ENCODE peak calls at places on chromosomes 7 and 10, in five cellular contexts. S, A, P, U and Z are unnamed samples.

GRCh38 chr7:20624666-20625385 is 9.4 kb downstream of the ABCB5 start:
- DNase-seq in S (no peak), A (no peak), U (no peak), P (no peak), Z (peak)

GRCh38 chr10:131312261-131312801 is 810 bp upstream of the TCERG1L start:
- DNase-seq in S (no peak), U (no peak), A (peak), P (no peak), Z (no peak)

GRCh38 chr7:23691320-23691719 is 11.3 kb downstream of the FAM221A start:
- DNase-seq in U (no peak), S (peak), P (no peak), A (no peak), Z (no peak)

GRCh38 chr7:30894866-30895408 is 16.7 kb upstream of the AQP1 start:
- DNase-seq in U (no peak), A (peak), S (peak), P (no peak), Z (no peak)

GRCh38 chr7:50730459-50731400 is 52.0 kb downstream of the GRB10 start:
- DNase-seq in U (no peak), P (no peak), A (no peak), S (peak), Z (no peak)

GRCh38 chr7:98755138-98755898 is 114.5 kb downstream of the TMEM130 start:
- DNase-seq in U (peak), A (no peak), S (no peak), P (no peak), Z (no peak)

GRCh38 chr7:30799206-30799975 is 28.2 kb downstream of the MINDY4 start:
- DNase-seq in U (no peak), A (no peak), S (peak), P (peak), Z (peak)

GRCh38 chr7:90856317-90857072 is 260.4 kb downstream of the CDK14 start:
- DNase-seq in S (no peak), U (no peak), A (no peak), P (no peak), Z (no peak)

GRCh38 chr10:17784701-17785100 is 24.4 kb upstream of the MRC1 start:
- DNase-seq in P (no peak), S (peak), U (no peak), A (no peak), Z (no peak)